ENCODE peak calls at places on chromosome 11, in four cellular contexts. M, A, L and J are unnamed samples.

GRCh38 chr11:117915672-117916235 is 13.4 kb downstream of the TMPRSS13 start:
- DNase-seq in M (no peak), A (no peak), L (no peak), J (no peak)

GRCh38 chr11:66768088-66768521 is 39.1 kb upstream of the SPTBN2 start:
- DNase-seq in L (no peak), M (peak; percentile 56), A (no peak), J (no peak)

GRCh38 chr11:3198815-3199214 is 19.8 kb downstream of the MRGPRG start:
- DNase-seq in M (no peak), L (no peak), A (no peak), J (no peak)

GRCh38 chr11:20388096-20389055 is 860 bp downstream of the PRMT3 start:
- DNase-seq in L (no peak), M (peak; percentile 15), A (no peak), J (no peak)

GRCh38 chr11:126197277-126197939 is 14.0 kb downstream of the RPUSD4 start:
- DNase-seq in A (no peak), M (no peak), L (no peak), J (no peak)

GRCh38 chr11:102831128-102831708 is 12.2 kb downstream of the MMP3 start:
- DNase-seq in L (no peak), A (no peak), M (peak; percentile 4), J (no peak)

GRCh38 chr11:123298488-123299447 is 103.7 kb upstream of the CLMP start:
- DNase-seq in L (no peak), A (no peak), M (no peak), J (no peak)

GRCh38 chr11:93526058-93526633 is 17.0 kb downstream of the SMCO4 start:
- DNase-seq in L (no peak), M (no peak), A (no peak), J (no peak)

GRCh38 chr11:48055292-48056132 is 75.2 kb downstream of the PTPRJ start:
- DNase-seq in A (no peak), M (peak; percentile 34), L (no peak), J (no peak)

GRCh38 chr11:64036081-64037026 is 623 bp downstream of the FLRT1 start:
- DNase-seq in M (no peak), L (no peak), A (peak; percentile 53), J (peak; percentile 42)

GRCh38 chr11:14374922-14375630 is 16.1 kb upstream of the RRAS2 start:
- DNase-seq in M (no peak), L (no peak), A (no peak), J (peak; percentile 30)

GRCh38 chr11:5136246-5136645 is 1.9 kb downstream of the OR52A5 start:
- DNase-seq in A (no peak), L (no peak), M (no peak), J (no peak)

GRCh38 chr11:97729546-97730272 is 1291.0 kb upstream of the CNTN5 start:
- DNase-seq in A (no peak), M (no peak), L (no peak), J (no peak)

GRCh38 chr11:95919514-95919913 is 4.4 kb downstream of the MTMR2 start:
- DNase-seq in M (no peak), A (no peak), L (no peak), J (no peak)

GRCh38 chr11:102874842-102875241 is at the start of gene MMP12:
- DNase-seq in A (no peak), L (no peak), M (no peak), J (no peak)

GRCh38 chr11:16606784-16607674 is 131.4 kb upstream of the C11orf58 start:
- DNase-seq in A (peak; percentile 47), L (no peak), M (no peak), J (peak; percentile 27)

GRCh38 chr11:103055174-103055890 is 36.6 kb downstream of the DCUN1D5 start:
- DNase-seq in A (peak; percentile 21), M (peak; percentile 32), L (no peak), J (peak; percentile 21)

GRCh38 chr11:120404495-120404894 is 68.3 kb downstream of the ARHGEF12 start:
- DNase-seq in M (no peak), A (no peak), L (no peak), J (peak; percentile 16)

GRCh38 chr11:117478126-117478856 is 150.6 kb downstream of the CEP164 start:
- DNase-seq in A (no peak), M (no peak), L (no peak), J (no peak)

GRCh38 chr11:125626381-125626950 is 1.5 kb downstream of the CHEK1 start:
- DNase-seq in A (no peak), L (peak; percentile 36), M (peak; percentile 79), J (no peak)

GRCh38 chr11:96567667-96568066 is 177.9 kb downstream of the JRKL start:
- DNase-seq in A (no peak), M (no peak), L (no peak), J (no peak)

GRCh38 chr11:87036756-87037449 is 831 bp upstream of the TMEM135 start:
- DNase-seq in A (peak; percentile 56), M (peak; percentile 76), L (no peak), J (no peak)

GRCh38 chr11:105738972-105739574 is 129.2 kb downstream of the GRIA4 start:
- DNase-seq in M (no peak), A (no peak), L (no peak), J (no peak)

GRCh38 chr11:112274007-112274783 is 13.5 kb upstream of the PLET1 start:
- DNase-seq in M (no peak), A (no peak), L (no peak), J (no peak)

GRCh38 chr11:16154715-16155396 is 201.5 kb downstream of the SOX6 start:
- DNase-seq in L (no peak), A (no peak), M (peak; percentile 93), J (no peak)

GRCh38 chr11:18046116-18046777 is at the start of gene TPH1:
- DNase-seq in M (no peak), L (no peak), A (peak; percentile 12), J (no peak)

GRCh38 chr11:32420937-32421532 is 14.3 kb downstream of the WT1 start:
- DNase-seq in M (no peak), A (peak; percentile 31), L (peak; percentile 55), J (no peak)

GRCh38 chr11:107018274-107018901 is at the start of gene GUCY1A2:
- DNase-seq in M (no peak), A (no peak), L (no peak), J (peak; percentile 42)

GRCh38 chr11:44032304-44033085 is 15.3 kb upstream of the ACCSL start:
- DNase-seq in A (no peak), L (no peak), M (no peak), J (no peak)

GRCh38 chr11:95585071-95585751 is 204.4 kb downstream of the FAM76B start:
- DNase-seq in A (no peak), M (no peak), L (no peak), J (no peak)

DNA sequence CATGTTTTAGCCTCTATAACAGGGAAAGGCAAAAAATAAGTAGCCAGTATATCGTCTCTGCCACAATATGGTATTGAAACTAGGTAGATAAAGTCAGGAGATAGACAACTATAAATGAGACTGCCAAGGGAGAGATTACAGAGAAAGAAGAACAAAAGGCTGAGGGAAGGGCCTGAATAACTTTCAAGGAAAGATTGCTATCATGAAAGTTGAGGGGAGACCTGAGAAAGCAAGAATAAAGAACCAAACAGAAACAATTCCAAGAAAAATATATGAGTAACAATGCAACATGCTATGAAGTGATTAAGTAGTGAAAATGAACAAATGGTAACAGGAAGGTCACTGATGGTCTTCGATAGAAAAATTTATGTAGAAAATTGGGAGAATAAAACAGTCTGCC is 690.1 kb downstream of the METTL15 start:
- DNase-seq in A (no peak), L (no peak), M (no peak), J (no peak)
- TF ChIP-seq FOXK2 in A (no peak), L (no peak), M (no peak), J (no peak)

DNA sequence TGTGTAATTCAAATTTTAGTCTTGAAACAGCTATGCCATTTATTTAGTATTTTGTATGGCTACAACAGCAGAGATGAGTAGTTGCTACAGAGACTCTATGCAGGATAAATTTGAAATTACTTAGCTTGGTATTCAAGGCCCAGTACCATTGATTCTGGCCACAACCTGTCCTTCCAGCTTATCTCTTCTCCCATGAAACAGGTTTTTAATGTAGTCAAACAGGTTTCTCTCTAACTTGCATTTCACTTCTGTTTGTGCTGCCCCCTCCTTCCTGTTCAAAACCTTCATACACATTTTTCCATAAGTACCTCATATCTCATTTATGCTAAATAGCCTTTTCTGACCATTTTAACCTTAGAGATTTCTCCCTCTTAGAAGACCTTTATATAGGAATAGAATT is 3.3 kb downstream of the USP47 start:
- DNase-seq in L (no peak), M (no peak), A (no peak), J (no peak)
- TF ChIP-seq FOXK2 in L (no peak), M (no peak), A (no peak), J (no peak)

GRCh38 chr11:1260620-1261019 is 37.8 kb downstream of the MUC5B start:
- DNase-seq in A (no peak), M (no peak), L (no peak), J (no peak)
- TF ChIP-seq FOXK2 in A (no peak), M (no peak), L (no peak), J (no peak)

DNA sequence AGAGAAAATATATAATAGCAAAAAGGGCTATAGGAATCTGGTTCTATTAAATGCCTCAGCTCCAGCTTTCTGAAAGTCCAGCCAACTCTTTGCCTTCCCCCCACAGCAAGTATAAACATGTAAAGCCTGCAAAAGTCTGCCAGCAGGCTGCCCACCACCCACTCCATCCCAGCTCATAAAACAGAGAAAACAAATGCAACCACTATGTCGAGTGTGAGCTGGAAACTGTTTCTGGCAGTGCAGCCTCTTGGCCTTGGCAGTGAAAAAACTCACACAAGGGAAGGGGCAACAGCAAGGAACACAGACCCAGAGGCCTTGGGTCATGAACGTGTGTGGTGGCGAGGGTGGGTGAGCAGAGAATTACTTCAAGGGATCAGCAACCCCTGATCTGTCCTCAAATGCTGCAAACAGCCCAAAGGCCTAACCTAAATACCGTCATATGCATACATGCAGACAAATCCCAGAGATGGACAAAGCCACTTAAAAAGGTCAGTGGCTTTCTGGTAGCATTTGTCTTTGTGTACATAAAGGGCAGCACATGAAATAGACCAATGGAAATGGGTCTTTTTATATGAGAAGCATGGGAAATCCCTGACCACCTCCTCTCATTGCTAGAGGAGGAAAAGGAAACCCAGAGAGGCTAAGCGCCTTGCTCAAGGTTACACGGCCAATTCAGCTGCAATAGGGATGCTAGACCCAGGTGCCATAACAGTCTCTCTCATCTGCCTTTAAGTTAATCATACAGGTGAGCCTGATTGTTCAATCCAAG is 74.8 kb downstream of the NAT10 start:
- DNase-seq in M (no peak), L (peak; percentile 30), A (no peak), J (no peak)
- TF ChIP-seq FOXK2 in M (no peak), L (no peak), A (no peak), J (no peak)

GRCh38 chr11:69339916-69340565 is 46.1 kb downstream of the MYEOV start:
- DNase-seq in M (no peak), L (no peak), A (no peak), J (no peak)

GRCh38 chr11:69335461-69336386 is 41.8 kb downstream of the MYEOV start:
- DNase-seq in A (peak; percentile 27), M (no peak), L (no peak), J (no peak)

GRCh38 chr11:69339041-69339733 is 45.2 kb downstream of the MYEOV start:
- DNase-seq in A (no peak), L (no peak), M (no peak), J (no peak)

GRCh38 chr11:69335010-69335409 is 41.1 kb downstream of the MYEOV start:
- DNase-seq in L (no peak), M (no peak), A (no peak), J (no peak)

DNA sequence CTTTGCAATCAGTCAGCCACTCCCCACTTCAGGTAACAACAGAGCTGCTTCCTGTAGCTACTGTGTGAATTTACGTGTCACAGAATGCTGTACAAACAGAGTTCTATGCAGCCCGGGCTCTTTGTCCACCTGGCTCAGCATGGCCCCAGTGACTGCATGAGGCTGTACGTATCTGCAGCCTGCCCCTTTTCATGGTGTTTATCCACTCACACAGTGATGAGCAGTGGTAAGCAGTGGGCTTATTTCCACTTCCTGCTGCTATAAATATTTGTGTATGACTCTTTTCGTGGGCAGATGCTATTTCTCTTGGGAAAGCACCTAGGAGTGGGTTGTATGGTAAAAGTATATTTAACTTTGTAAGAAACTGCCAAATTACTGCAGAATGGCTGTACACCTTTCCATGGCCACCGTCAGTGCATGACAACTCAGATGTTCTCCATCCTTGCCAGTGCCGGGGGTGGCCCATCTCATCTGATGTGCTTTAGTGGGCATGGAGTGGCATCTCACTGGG is 43.3 kb downstream of the MYEOV start:
- DNase-seq in L (peak; percentile 66), M (no peak), A (no peak), J (no peak)
- TF ChIP-seq FOXK2 in L (peak; percentile 67), M (no peak), A (no peak), J (no peak)